ENCODE peak calls at places on chromosomes 11 and 22, in six cellular contexts. P is cardiac fibroblast, H is fibroblast of mammary gland, B is NB4, Q is lower lobe of right lung, G is brain microvascular endothelial cell. A is an unnamed sample.

GRCh38 chr11:113802621-113803020 is 23.0 kb downstream of the CLDN25 start:
- DNase-seq in B (no peak), H (no peak), G (no peak), P (no peak), Q (no peak), A (no peak)

GRCh38 chr11:47060807-47061206 is 115.9 kb downstream of the ARFGAP2 start:
- DNase-seq in B (peak; percentile 53), G (no peak), H (peak; percentile 29), Q (no peak), P (peak; percentile 46), A (no peak)

GRCh38 chr11:48141475-48142100 is 75.0 kb upstream of the OR4B1 start:
- DNase-seq in Q (no peak), B (no peak), H (peak; percentile 38), G (no peak), P (peak; percentile 31), A (no peak)

GRCh38 chr11:126978911-126979310 is 21.7 kb downstream of the KIRREL3 start:
- DNase-seq in H (no peak), Q (no peak), P (no peak), G (no peak), B (no peak), A (no peak)

GRCh38 chr11:103055174-103055890 is 36.6 kb downstream of the DCUN1D5 start:
- DNase-seq in P (peak; percentile 63), Q (no peak), H (peak; percentile 71), G (peak; percentile 20), B (peak; percentile 46), A (no peak)

GRCh38 chr11:117197516-117198456 is 1.4 kb upstream of the TAGLN start:
- DNase-seq in G (no peak), H (no peak), P (peak; percentile 78), B (no peak), Q (peak; percentile 47), A (no peak)

GRCh38 chr22:22235564-22235963 is 9.0 kb upstream of the VPREB1 start:
- DNase-seq in Q (no peak), H (peak; percentile 34), P (peak; percentile 11), B (peak; percentile 32), G (no peak), A (no peak)

GRCh38 chr11:58567889-58568512 is 7.7 kb downstream of the LPXN start:
- DNase-seq in Q (peak; percentile 60), G (peak; percentile 66), H (peak; percentile 70), B (peak; percentile 80), P (peak; percentile 74), A (no peak)

GRCh38 chr22:47369020-47369419 is 606.6 kb downstream of the TBC1D22A start:
- DNase-seq in Q (no peak), B (no peak), H (no peak), G (no peak), P (no peak), A (no peak)

GRCh38 chr11:1158681-1159525 is 1.1 kb downstream of the MUC5AC start:
- DNase-seq in Q (no peak), B (no peak), G (no peak), P (no peak), H (no peak), A (no peak)

GRCh38 chr11:17548444-17548843 is 1.4 kb downstream of the OTOG start:
- DNase-seq in H (no peak), P (no peak), G (no peak), B (peak; percentile 21), Q (no peak), A (no peak)

GRCh38 chr22:42174062-42174461 is 43.5 kb upstream of the CYP2D6 start:
- DNase-seq in P (no peak), G (no peak), H (peak; percentile 50), Q (no peak), B (peak; percentile 21), A (no peak)

GRCh38 chr11:112241486-112241885 is 15.3 kb downstream of the PTS start:
- DNase-seq in Q (no peak), B (no peak), G (peak; percentile 55), P (peak; percentile 85), H (peak; percentile 63), A (no peak)

GRCh38 chr11:27619039-27619438 is 81.2 kb downstream of the BDNF start:
- DNase-seq in P (no peak), Q (no peak), H (peak; percentile 13), G (no peak), B (no peak), A (no peak)

GRCh38 chr11:58784995-58785394 is 53.3 kb upstream of the GLYAT start:
- DNase-seq in B (no peak), G (no peak), Q (no peak), H (no peak), P (no peak), A (no peak)

GRCh38 chr11:73464347-73464746 is 88.1 kb downstream of the RELT start:
- DNase-seq in H (no peak), P (no peak), Q (no peak), B (no peak), G (no peak), A (no peak)

GRCh38 chr11:73465019-73465675 is 88.9 kb downstream of the RELT start:
- DNase-seq in G (no peak), B (no peak), P (peak; percentile 32), H (peak; percentile 16), Q (no peak), A (no peak)

GRCh38 chr11:73463359-73463758 is 87.2 kb downstream of the RELT start:
- DNase-seq in Q (no peak), G (peak; percentile 86), H (peak; percentile 60), P (peak; percentile 48), B (peak; percentile 57), A (no peak)

GRCh38 chr11:73461844-73462435 is 85.7 kb downstream of the RELT start:
- DNase-seq in Q (no peak), B (peak; percentile 81), P (no peak), H (no peak), G (no peak), A (no peak)

DNA sequence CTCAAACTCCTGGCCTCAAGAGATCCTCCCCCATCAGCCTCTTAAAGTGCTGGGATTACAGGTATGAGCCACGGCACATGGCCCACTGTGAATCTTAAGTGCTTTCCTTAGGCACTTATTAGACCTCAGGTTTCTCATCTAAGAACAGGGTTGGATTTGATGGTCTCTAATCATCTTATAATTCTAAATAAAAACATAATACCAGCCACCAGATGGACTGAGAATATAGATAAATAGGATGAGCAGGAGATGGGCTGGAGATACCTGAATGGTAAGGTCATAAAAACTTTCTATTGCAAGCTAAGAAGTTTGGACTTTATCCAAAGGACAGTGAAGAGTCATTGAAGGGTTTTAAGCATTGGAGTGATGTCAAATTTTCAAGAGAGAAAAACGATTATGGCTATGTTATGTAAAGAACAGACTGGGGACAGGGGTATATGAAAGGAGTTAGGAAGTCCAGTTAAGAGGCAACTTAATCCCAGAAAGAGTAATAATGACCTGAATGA is 85.2 kb downstream of the RELT start:
- DNase-seq in H (peak; percentile 25), P (no peak), B (peak; percentile 22), G (no peak), Q (no peak), A (no peak)
- TF ChIP-seq CTCF in H (no peak), P (no peak), B (no peak), G (no peak), Q (no peak), A (no peak)

GRCh38 chr11:110447343-110447742 is 17.6 kb downstream of the FDX1 start:
- DNase-seq in Q (no peak), G (no peak), P (no peak), H (no peak), B (no peak), A (no peak)

GRCh38 chr11:110445428-110445827 is 15.7 kb downstream of the FDX1 start:
- DNase-seq in H (no peak), B (no peak), Q (no peak), G (no peak), P (no peak), A (no peak)

GRCh38 chr11:110450246-110450645 is 20.5 kb downstream of the FDX1 start:
- DNase-seq in B (no peak), P (no peak), H (no peak), G (no peak), Q (no peak), A (no peak)

GRCh38 chr11:110446594-110446993 is 16.8 kb downstream of the FDX1 start:
- DNase-seq in G (no peak), H (no peak), B (no peak), Q (no peak), P (no peak), A (no peak)

DNA sequence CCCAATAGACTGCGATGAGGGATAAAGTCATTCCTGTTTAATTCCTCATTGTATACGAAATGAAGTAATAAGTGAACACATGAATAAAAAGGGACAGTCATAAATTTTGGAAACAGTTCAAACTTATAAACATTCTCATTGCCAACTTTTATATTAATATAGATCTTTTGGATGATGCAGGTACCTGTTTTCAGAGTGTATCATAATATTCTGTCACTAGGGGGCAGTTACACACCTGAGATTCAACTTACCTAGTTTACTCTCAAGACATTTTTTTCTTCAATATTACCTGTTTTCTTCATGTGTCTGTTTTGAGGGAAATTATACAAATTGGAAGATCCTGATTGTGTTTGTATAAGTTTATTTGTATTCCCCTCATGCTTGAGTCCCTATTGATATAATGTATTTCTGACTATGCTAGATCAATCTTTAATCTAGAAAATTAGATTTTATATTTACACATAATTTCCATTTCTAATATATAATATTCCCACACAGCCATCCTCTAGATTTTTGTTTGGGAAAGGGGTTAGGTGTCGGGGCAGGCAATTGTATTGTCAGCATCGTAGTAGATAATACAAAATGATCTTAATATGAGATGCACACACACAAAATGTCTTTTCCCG is 18.3 kb downstream of the FDX1 start:
- DNase-seq in G (no peak), P (peak; percentile 7), Q (no peak), H (no peak), B (no peak), A (no peak)
- TF ChIP-seq CTCF in G (no peak), P (peak; percentile 26), Q (peak; percentile 35), H (peak; percentile 38), B (no peak), A (no peak)

DNA sequence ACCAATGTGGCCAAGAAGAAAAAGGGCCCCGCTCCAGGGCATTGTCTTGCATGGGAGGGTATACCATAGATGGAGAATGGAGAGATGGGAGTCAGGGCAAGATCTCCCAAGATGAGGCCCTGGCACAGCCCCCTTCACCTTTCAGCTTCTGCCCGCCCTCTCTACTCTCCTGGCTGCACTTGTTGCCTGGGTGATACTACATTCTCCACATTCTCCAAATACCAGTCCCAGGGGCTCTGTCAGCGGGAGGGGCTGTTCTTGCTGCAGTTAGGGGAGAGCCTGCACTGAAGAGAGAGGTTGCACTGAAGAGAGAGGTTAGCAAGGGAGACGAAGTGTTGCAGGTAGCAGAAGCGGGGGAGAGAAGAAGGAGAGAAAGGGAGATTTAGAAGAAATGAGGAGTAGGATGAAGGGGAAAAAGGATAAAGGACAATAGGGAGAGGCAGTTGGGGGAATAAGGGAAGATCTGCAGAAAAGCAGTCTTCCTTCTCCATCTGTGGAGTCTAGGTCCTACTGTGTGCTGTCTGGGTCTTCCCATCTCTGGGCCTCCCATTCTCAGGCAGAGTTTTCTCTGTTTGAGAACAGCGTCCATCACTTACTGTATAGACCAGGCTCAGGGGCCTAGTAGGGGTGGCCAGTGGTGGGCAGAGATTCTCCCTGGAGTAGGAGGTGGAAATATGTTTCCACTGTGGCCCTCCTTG is 8.0 kb downstream of the PHLDB1 start:
- DNase-seq in G (no peak), H (no peak), B (no peak), P (no peak), Q (peak; percentile 41), A (no peak)
- TF ChIP-seq CTCF in G (no peak), H (no peak), B (no peak), P (no peak), Q (no peak), A (no peak)

DNA sequence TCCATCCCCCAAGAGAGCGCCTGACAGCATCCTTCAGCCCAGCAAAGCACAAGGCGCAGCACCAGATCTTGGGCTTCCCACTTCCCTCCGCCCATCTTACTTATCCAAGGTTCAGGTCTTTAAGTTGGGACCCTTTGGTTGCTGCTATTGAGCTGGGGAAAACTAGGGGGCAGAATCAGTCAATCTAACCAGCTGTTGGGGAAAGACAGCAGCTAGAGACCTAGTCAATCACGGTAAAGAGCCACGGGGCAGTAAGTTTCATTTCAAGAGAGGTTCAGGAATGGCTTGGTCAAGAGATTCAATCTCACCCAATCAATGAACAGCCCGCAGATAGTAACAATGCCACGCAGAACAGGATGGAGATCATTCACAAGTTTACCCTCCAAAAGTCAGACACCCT is 1.7 kb downstream of the ABTB2 start:
- DNase-seq in Q (no peak), G (no peak), B (peak; percentile 61), H (no peak), P (no peak), A (no peak)
- TF ChIP-seq CTCF in Q (no peak), G (peak; percentile 29), B (peak; percentile 31), H (no peak), P (no peak), A (no peak)

A was measured in omental fat pad.